ENCODE peak calls at places on chromosome 3, in five cellular contexts. X is RWPE2, Y is transverse colon, R is stomach, E is choroid plexus epithelial cell. U is an unnamed sample.

GRCh38 chr3:73621388-73621787 is 3.4 kb downstream of the PDZRN3 start:
- DNase-seq in R (no peak), X (no peak), Y (no peak), E (peak), U (no peak)

GRCh38 chr3:105653868-105654267 is 214.9 kb downstream of the CBLB start:
- DNase-seq in R (no peak), Y (no peak), X (no peak), E (no peak), U (no peak)

GRCh38 chr3:45211466-45212094 is 14.5 kb downstream of the TMEM158 start:
- DNase-seq in R (no peak), E (no peak), Y (no peak), X (no peak), U (no peak)

GRCh38 chr3:9947025-9947995 is 4.9 kb downstream of the PRRT3 start:
- DNase-seq in X (peak), R (peak), E (peak), Y (peak), U (no peak)

GRCh38 chr3:36678216-36679013 is 85.9 kb downstream of the DCLK3 start:
- DNase-seq in E (peak), X (no peak), Y (no peak), R (no peak), U (no peak)

GRCh38 chr3:57805674-57806073 is 49.6 kb downstream of the SLMAP start:
- DNase-seq in X (no peak), Y (no peak), E (peak), R (no peak), U (peak)

GRCh38 chr3:15405448-15406050 is 21.8 kb downstream of the METTL6 start:
- DNase-seq in E (peak), Y (no peak), X (no peak), R (no peak), U (peak)

GRCh38 chr3:101902041-101902440 is 52.7 kb downstream of the NFKBIZ start:
- DNase-seq in R (no peak), Y (no peak), E (peak), X (no peak), U (peak)

GRCh38 chr3:186909078-186909853 is 21.1 kb upstream of the ST6GAL1 start:
- DNase-seq in R (peak), E (peak), X (no peak), Y (peak), U (no peak)

GRCh38 chr3:128584412-128585020 is 66.1 kb downstream of the RPN1 start:
- DNase-seq in Y (peak), R (peak), E (peak), X (peak), U (peak)

GRCh38 chr3:22157848-22158247 is 406.8 kb upstream of the ZNF385D start:
- DNase-seq in Y (no peak), E (no peak), R (no peak), X (no peak), U (no peak)

GRCh38 chr3:124078978-124079911 is 87.3 kb upstream of the ROPN1 start:
- DNase-seq in Y (no peak), E (peak), R (no peak), X (no peak), U (no peak)

GRCh38 chr3:156552973-156553372 is 1.9 kb downstream of the SSR3 start:
- DNase-seq in E (no peak), X (no peak), Y (no peak), R (no peak), U (no peak)

GRCh38 chr3:171876651-171877272 is 33.6 kb downstream of the TMEM212 start:
- DNase-seq in X (no peak), Y (no peak), E (peak), R (no peak), U (peak)

GRCh38 chr3:190811775-190812480 is 50.6 kb downstream of the GMNC start:
- DNase-seq in Y (no peak), R (no peak), E (peak), X (no peak), U (peak)

GRCh38 chr3:102158080-102158756 is 276.6 kb upstream of the ZPLD1 start:
- DNase-seq in Y (no peak), R (no peak), E (peak), X (no peak), U (no peak)

GRCh38 chr3:102226463-102226862 is 208.4 kb upstream of the ZPLD1 start:
- DNase-seq in Y (no peak), R (no peak), E (no peak), X (no peak), U (no peak)

GRCh38 chr3:82281205-82281604 is 519.8 kb upstream of the GBE1 start:
- DNase-seq in E (peak), R (no peak), Y (no peak), X (no peak), U (no peak)

GRCh38 chr3:15953841-15954240 is 156.1 kb upstream of the ANKRD28 start:
- DNase-seq in Y (no peak), R (no peak), X (no peak), E (no peak), U (no peak)

GRCh38 chr3:142904639-142905441 is 16.0 kb upstream of the PCOLCE2 start:
- DNase-seq in R (peak), Y (peak), E (peak), X (no peak), U (no peak)
- TF ChIP-seq CTCF in R (no peak), Y (no peak), E (peak), X (peak), U (peak)

DNA sequence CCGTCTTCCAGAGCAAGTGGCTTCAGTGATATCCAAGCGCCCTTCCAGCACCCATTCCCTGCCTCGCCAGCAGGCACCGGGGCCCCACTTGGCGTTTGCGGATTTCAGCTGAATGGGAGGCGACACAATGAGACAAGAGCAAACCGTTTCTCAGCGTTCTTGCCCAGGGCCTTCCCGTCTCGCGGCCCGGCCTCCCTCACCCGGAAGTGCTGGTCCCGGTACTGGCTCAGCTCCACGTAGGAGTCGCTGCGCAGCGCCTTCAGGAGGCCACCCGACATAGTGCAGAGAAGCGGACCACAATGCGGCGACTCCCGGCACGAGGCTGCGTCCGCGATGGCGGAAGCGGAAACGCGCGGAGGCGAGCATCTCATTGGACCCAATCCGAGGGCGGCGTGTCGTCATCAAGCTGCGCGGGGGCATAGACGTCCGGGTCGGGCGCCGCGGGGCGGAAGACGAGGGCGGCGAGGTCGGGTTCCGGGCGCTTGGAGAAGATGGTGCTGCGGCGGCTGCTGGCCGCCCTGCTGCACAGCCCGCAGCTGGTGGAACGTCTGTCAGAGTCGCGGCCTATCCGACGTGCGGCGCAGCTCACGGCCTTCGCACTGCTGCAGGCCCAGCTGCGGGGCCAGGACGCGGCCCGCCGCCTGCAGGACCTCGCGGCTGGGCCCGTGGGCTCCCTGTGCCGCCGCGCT is at the start of gene NCBP2:
- DNase-seq in R (peak), X (peak), E (peak), Y (peak), U (peak)
- H3K4me3 ChIP-seq in R (peak), X (peak), E (peak), Y (peak), U (peak)

GRCh38 chr3:152021951-152022461 is 148.6 kb downstream of the SUCNR1 start:
- DNase-seq in X (peak), Y (no peak), E (peak), R (no peak), U (peak)

GRCh38 chr3:152031321-152031720 is 157.9 kb downstream of the SUCNR1 start:
- DNase-seq in X (no peak), Y (no peak), E (no peak), R (no peak), U (no peak)

GRCh38 chr3:152030320-152030719 is 156.9 kb downstream of the SUCNR1 start:
- DNase-seq in E (no peak), X (no peak), R (no peak), Y (no peak), U (no peak)

GRCh38 chr3:152026033-152026556 is 152.7 kb downstream of the SUCNR1 start:
- DNase-seq in X (no peak), R (no peak), Y (no peak), E (peak), U (peak)
- TF ChIP-seq CTCF in X (peak), R (no peak), Y (peak), E (peak), U (peak)

DNA sequence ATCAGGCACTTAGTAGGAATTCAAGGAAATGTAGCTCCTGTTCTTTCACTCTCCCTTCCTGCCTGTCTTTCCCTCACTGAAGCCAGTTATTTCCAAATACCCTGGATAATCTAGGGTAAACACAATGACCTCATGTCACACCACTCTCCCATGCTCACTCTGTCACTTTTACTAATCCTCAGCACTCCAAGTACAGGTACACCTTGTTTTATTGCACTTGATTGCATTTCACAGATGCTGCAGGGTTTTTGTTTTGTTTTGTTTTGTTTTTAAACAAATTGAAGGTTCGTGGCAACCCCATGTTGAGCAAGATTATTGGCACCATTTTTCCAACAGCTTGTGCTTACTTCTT is 40.8 kb downstream of the PPM1L start:
- DNase-seq in X (no peak), E (no peak), R (no peak), Y (no peak), U (no peak)
- H3K4me3 ChIP-seq in X (no peak), E (no peak), R (no peak), Y (no peak), U (no peak)

DNA sequence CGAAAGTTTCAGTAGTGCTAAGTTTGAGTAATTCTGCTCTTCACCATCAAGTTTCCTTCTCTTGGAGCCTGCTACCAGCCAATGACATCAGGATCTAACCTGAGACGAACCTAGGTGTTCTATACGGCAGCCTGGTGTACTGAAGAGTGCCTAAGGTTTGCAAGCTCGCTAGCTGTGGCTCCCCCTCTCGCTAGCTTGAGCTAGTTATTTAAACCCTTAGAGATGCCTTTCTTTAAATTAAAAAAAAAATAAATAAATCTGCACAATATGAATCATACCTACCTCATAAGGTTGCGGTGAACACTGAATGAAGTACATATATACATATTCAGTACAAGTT is 1.4 kb upstream of the COL8A1 start:
- DNase-seq in E (peak), R (no peak), X (no peak), Y (no peak), U (no peak)
- TF ChIP-seq CTCF in E (peak), R (no peak), X (peak), Y (no peak), U (no peak)

U was measured in kidney epithelial cell.